ENCODE peak calls at places on chromosome 21, in five cellular contexts. One of them, this sample, is unnamed. For H3K4me1, the result is how much of the 10 kb centered on the place peaks cover.

GRCh38 chr21:36881223-36881622 is 85.2 kb downstream of the HLCS start:
- DNase-seq in K562: no peak
- DNase-seq in HepG2: no peak
- DNase-seq in A549: no peak
- DNase-seq in GM12878: no peak
- DNase-seq in this sample: no peak

GRCh38 chr21:36134820-36135390 is at the start of gene CBR3:
- DNase-seq in K562: no peak
- DNase-seq in HepG2: no peak
- DNase-seq in A549: peak
- DNase-seq in GM12878: no peak
- DNase-seq in this sample: peak

GRCh38 chr21:25848309-25848708 is 113.5 kb downstream of the GABPA start:
- DNase-seq in K562: no peak
- DNase-seq in HepG2: no peak
- DNase-seq in A549: no peak
- DNase-seq in GM12878: no peak
- DNase-seq in this sample: no peak

GRCh38 chr21:35217504-35218060 is 168.5 kb upstream of the RUNX1 start:
- DNase-seq in K562: no peak
- DNase-seq in HepG2: peak
- DNase-seq in A549: peak
- DNase-seq in GM12878: no peak
- DNase-seq in this sample: peak

GRCh38 chr21:21828130-21828529 is 829.9 kb downstream of the NCAM2 start:
- DNase-seq in K562: no peak
- DNase-seq in HepG2: no peak
- DNase-seq in A549: no peak
- DNase-seq in GM12878: no peak
- DNase-seq in this sample: no peak

GRCh38 chr21:35319684-35320083 is 270.6 kb upstream of the RUNX1 start:
- DNase-seq in K562: no peak
- DNase-seq in HepG2: no peak
- DNase-seq in A549: no peak
- DNase-seq in GM12878: no peak
- DNase-seq in this sample: no peak

GRCh38 chr21:43272591-43272990 is 103.8 kb downstream of the CRYAA start:
- DNase-seq in K562: no peak
- DNase-seq in HepG2: no peak
- DNase-seq in A549: no peak
- DNase-seq in GM12878: no peak
- DNase-seq in this sample: no peak

GRCh38 chr21:28142692-28143091 is 850.0 kb downstream of the LTN1 start:
- DNase-seq in K562: no peak
- DNase-seq in HepG2: no peak
- DNase-seq in A549: no peak
- DNase-seq in GM12878: no peak
- DNase-seq in this sample: no peak

GRCh38 chr21:26513212-26513611 is 59.9 kb downstream of the CYYR1 start:
- DNase-seq in K562: no peak
- DNase-seq in HepG2: no peak
- DNase-seq in A549: no peak
- DNase-seq in GM12878: no peak
- DNase-seq in this sample: no peak

GRCh38 chr21:34690793-34691175 is 22.0 kb downstream of the CLIC6 start:
- DNase-seq in K562: no peak
- DNase-seq in HepG2: no peak
- DNase-seq in A549: no peak
- DNase-seq in GM12878: no peak
- DNase-seq in this sample: no peak

GRCh38 chr21:23452384-23453083 is 2154.7 kb downstream of the MRPL39 start:
- DNase-seq in K562: no peak
- DNase-seq in HepG2: no peak
- DNase-seq in A549: no peak
- DNase-seq in GM12878: no peak
- DNase-seq in this sample: peak

GRCh38 chr21:43318368-43318767 is 108.6 kb downstream of the SIK1 start:
- DNase-seq in K562: no peak
- DNase-seq in HepG2: no peak
- DNase-seq in A549: no peak
- DNase-seq in GM12878: no peak
- DNase-seq in this sample: no peak

GRCh38 chr21:36411301-36411700 is 26.1 kb downstream of the CHAF1B start:
- DNase-seq in K562: no peak
- DNase-seq in HepG2: no peak
- DNase-seq in A549: no peak
- DNase-seq in GM12878: no peak
- DNase-seq in this sample: no peak

GRCh38 chr21:21200103-21200938 is 202.1 kb downstream of the NCAM2 start:
- DNase-seq in K562: peak
- DNase-seq in HepG2: no peak
- DNase-seq in A549: no peak
- DNase-seq in GM12878: no peak
- DNase-seq in this sample: no peak

GRCh38 chr21:32544697-32545096 is 40.6 kb downstream of the TCP10L start:
- DNase-seq in K562: no peak
- DNase-seq in HepG2: no peak
- DNase-seq in A549: no peak
- DNase-seq in GM12878: no peak
- DNase-seq in this sample: no peak

GRCh38 chr21:19523731-19524130 is 1120.1 kb upstream of the TMPRSS15 start:
- DNase-seq in K562: no peak
- DNase-seq in HepG2: no peak
- DNase-seq in A549: no peak
- DNase-seq in GM12878: no peak
- DNase-seq in this sample: no peak

GRCh38 chr21:33831962-33832659 is 83.5 kb downstream of the ATP5PO start:
- DNase-seq in K562: no peak
- DNase-seq in HepG2: no peak
- DNase-seq in A549: no peak
- DNase-seq in GM12878: no peak
- DNase-seq in this sample: no peak

GRCh38 chr21:21624674-21625073 is 626.5 kb downstream of the NCAM2 start:
- DNase-seq in K562: no peak
- DNase-seq in HepG2: no peak
- DNase-seq in A549: no peak
- DNase-seq in GM12878: no peak
- DNase-seq in this sample: no peak

GRCh38 chr21:36747815-36748381 is 49.0 kb downstream of the SIM2 start:
- DNase-seq in K562: peak
- DNase-seq in HepG2: peak
- DNase-seq in A549: no peak
- DNase-seq in GM12878: no peak
- DNase-seq in this sample: peak

GRCh38 chr21:33300701-33301631 is 23.8 kb upstream of the IFNAR1 start:
- DNase-seq in K562: no peak
- DNase-seq in HepG2: no peak
- DNase-seq in A549: no peak
- DNase-seq in GM12878: no peak
- DNase-seq in this sample: no peak

GRCh38 chr21:25126564-25126963 is 480.7 kb downstream of the MRPL39 start:
- DNase-seq in K562: no peak
- DNase-seq in HepG2: no peak
- DNase-seq in A549: no peak
- DNase-seq in GM12878: no peak
- DNase-seq in this sample: no peak

GRCh38 chr21:35838350-35838749 is 222.0 kb downstream of the SETD4 start:
- DNase-seq in K562: no peak
- DNase-seq in HepG2: no peak
- DNase-seq in A549: no peak
- DNase-seq in GM12878: no peak
- DNase-seq in this sample: no peak

GRCh38 chr21:31340942-31341487 is 3.0 kb downstream of the TIAM1 start:
- DNase-seq in K562: no peak
- DNase-seq in HepG2: no peak
- DNase-seq in A549: no peak
- DNase-seq in GM12878: no peak
- DNase-seq in this sample: no peak

GRCh38 chr21:25307489-25307888 is 299.8 kb downstream of the MRPL39 start:
- DNase-seq in K562: no peak
- DNase-seq in HepG2: no peak
- DNase-seq in A549: no peak
- DNase-seq in GM12878: no peak
- DNase-seq in this sample: no peak

GRCh38 chr21:27759820-27760219 is 792.9 kb upstream of the ADAMTS5 start:
- DNase-seq in K562: no peak
- DNase-seq in HepG2: no peak
- DNase-seq in A549: no peak
- DNase-seq in GM12878: no peak
- DNase-seq in this sample: no peak

GRCh38 chr21:34935452-34935851 is 113.7 kb downstream of the RUNX1 start:
- DNase-seq in K562: no peak
- DNase-seq in HepG2: no peak
- DNase-seq in A549: no peak
- DNase-seq in GM12878: no peak
- DNase-seq in this sample: no peak

GRCh38 chr21:27831177-27831576 is 864.3 kb upstream of the ADAMTS5 start:
- DNase-seq in K562: no peak
- DNase-seq in HepG2: no peak
- DNase-seq in A549: no peak
- DNase-seq in GM12878: no peak
- DNase-seq in this sample: no peak

GRCh38 chr21:20902998-20903397 is 95.2 kb upstream of the NCAM2 start:
- DNase-seq in K562: no peak
- DNase-seq in HepG2: no peak
- DNase-seq in A549: no peak
- DNase-seq in GM12878: no peak
- DNase-seq in this sample: no peak

GRCh38 chr21:16239659-16240265 is 510.0 kb downstream of the USP25 start:
- DNase-seq in K562: no peak
- DNase-seq in HepG2: no peak
- DNase-seq in A549: no peak
- DNase-seq in GM12878: no peak
- DNase-seq in this sample: no peak

GRCh38 chr21:23968008-23968407 is 1639.3 kb downstream of the MRPL39 start:
- DNase-seq in K562: no peak
- DNase-seq in HepG2: no peak
- DNase-seq in A549: no peak
- DNase-seq in GM12878: no peak
- DNase-seq in this sample: no peak

GRCh38 chr21:15051652-15052554 is 12.9 kb downstream of the NRIP1 start:
- DNase-seq in K562: no peak
- DNase-seq in HepG2: no peak
- DNase-seq in A549: no peak
- DNase-seq in GM12878: no peak
- DNase-seq in this sample: no peak
- H3K4me1 ChIP-seq in K562: under half
- H3K4me1 ChIP-seq in HepG2: half or more
- H3K4me1 ChIP-seq in A549: half or more
- H3K4me1 ChIP-seq in GM12878: under half
- H3K4me1 ChIP-seq in this sample: under half

GRCh38 chr21:42161957-42162681 is 56.8 kb upstream of the ABCG1 start:
- DNase-seq in K562: no peak
- DNase-seq in HepG2: no peak
- DNase-seq in A549: no peak
- DNase-seq in GM12878: no peak
- DNase-seq in this sample: peak
- TF ChIP-seq JUNB in K562: no peak
- TF ChIP-seq JUNB in HepG2: no peak
- TF ChIP-seq JUNB in A549: no peak
- TF ChIP-seq JUNB in GM12878: no peak
- TF ChIP-seq JUNB in this sample: no peak

GRCh38 chr21:38310619-38311018 is 53.8 kb downstream of the KCNJ15 start:
- DNase-seq in K562: no peak
- DNase-seq in HepG2: no peak
- DNase-seq in A549: no peak
- DNase-seq in GM12878: no peak
- DNase-seq in this sample: no peak
- H3K4me1 ChIP-seq in K562: under half
- H3K4me1 ChIP-seq in HepG2: under half
- H3K4me1 ChIP-seq in A549: half or more
- H3K4me1 ChIP-seq in GM12878: under half
- H3K4me1 ChIP-seq in this sample: under half

DNA sequence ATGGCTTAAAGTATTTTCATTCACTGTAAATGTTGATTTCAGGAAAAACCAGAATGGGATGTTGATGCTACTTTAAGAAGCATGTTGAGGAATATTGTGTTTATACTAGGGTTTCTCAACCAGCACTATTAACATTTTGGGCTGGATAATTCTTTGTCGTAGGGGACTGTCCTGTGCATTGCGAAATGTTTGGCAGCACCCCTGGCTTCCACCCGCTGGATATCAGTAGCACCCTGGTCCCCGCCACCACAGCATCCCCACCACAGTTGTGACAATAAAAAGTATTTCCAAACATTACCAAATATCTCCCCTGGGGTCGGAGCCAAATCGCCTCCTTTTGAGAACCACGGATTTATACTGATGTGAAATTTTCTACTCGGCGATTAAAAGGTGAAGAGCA is 41.9 kb downstream of the BTG3 start:
- DNase-seq in K562: no peak
- DNase-seq in HepG2: no peak
- DNase-seq in A549: no peak
- DNase-seq in GM12878: no peak
- DNase-seq in this sample: no peak
- TF ChIP-seq JUNB in K562: no peak
- TF ChIP-seq JUNB in HepG2: no peak
- TF ChIP-seq JUNB in A549: no peak
- TF ChIP-seq JUNB in GM12878: no peak
- TF ChIP-seq JUNB in this sample: no peak

GRCh38 chr21:45821315-45822001 is 160.1 kb upstream of the COL6A1 start:
- DNase-seq in K562: no peak
- DNase-seq in HepG2: no peak
- DNase-seq in A549: no peak
- DNase-seq in GM12878: no peak
- DNase-seq in this sample: no peak
- H3K4me1 ChIP-seq in K562: under half
- H3K4me1 ChIP-seq in HepG2: under half
- H3K4me1 ChIP-seq in A549: under half
- H3K4me1 ChIP-seq in GM12878: under half
- H3K4me1 ChIP-seq in this sample: under half

DNA sequence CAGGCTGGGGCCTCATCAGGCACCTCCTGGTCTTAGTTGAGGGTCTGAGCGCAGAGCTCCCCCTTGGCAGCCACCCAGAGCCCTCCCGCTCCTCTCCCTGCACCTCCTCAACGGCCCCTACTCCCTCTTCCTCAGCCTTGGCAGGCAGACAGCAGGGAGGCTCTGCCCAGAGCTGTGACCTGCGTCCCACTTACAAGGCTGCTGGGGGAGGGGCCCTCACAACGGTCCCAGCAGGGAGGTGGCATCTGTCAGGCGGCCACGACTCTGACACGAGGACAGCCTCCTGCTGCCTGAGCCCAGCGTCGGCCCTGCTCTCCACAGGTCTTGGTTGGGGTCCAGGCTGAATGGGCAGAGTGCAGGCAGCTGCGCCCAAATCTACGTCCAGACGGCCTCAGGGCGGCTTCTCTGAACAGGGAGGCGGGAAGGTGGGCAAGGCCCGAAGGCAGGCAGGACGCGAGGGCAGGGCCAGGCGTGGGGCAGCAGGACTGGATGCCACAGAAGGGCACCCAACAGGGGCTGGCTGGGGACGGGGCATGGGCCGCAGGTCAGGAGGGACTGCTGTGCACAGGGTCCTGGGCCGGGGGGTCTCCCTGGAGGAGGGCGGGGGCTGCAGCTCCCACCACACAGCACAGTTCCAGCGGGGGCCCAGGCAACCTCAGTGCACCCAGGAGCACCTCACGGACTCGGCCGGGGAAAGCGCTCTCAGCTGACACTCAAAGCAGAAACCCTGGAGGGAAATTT is 7.5 kb downstream of the SLC19A1 start:
- DNase-seq in K562: no peak
- DNase-seq in HepG2: no peak
- DNase-seq in A549: no peak
- DNase-seq in GM12878: no peak
- DNase-seq in this sample: no peak
- TF ChIP-seq JUNB in K562: no peak
- TF ChIP-seq JUNB in HepG2: no peak
- TF ChIP-seq JUNB in A549: no peak
- TF ChIP-seq JUNB in GM12878: no peak
- TF ChIP-seq JUNB in this sample: no peak

GRCh38 chr21:41369915-41370839 is 8.3 kb downstream of the MX2 start:
- DNase-seq in K562: no peak
- DNase-seq in HepG2: peak
- DNase-seq in A549: no peak
- DNase-seq in GM12878: peak
- DNase-seq in this sample: peak
- H3K4me1 ChIP-seq in K562: under half
- H3K4me1 ChIP-seq in HepG2: half or more
- H3K4me1 ChIP-seq in A549: under half
- H3K4me1 ChIP-seq in GM12878: under half
- H3K4me1 ChIP-seq in this sample: under half